ENCODE peak calls at places on chromosomes 6 and 20, in ten cellular contexts. X is hypothalamus, M is tibial nerve, E is Daoy, V is foreskin fibroblast, H is mucosa of gallbladder, O is IMR-90, F is iris pigment epithelial cell, U is LHCN-M2, W is neural crest cell. A is an unnamed sample.

GRCh38 chr6:1313364-1313754 is 1.5 kb downstream of the FOXQ1 start:
- DNase-seq in H (no peak), X (no peak), W (no peak), O (no peak), U (no peak), E (no peak), M (no peak), V (no peak), F (no peak), A (no peak)

GRCh38 chr20:10924628-10925266 is 250.9 kb upstream of the JAG1 start:
- DNase-seq in M (no peak), U (peak; percentile 44), O (peak; percentile 89), F (peak; percentile 91), E (peak; percentile 49), H (no peak), V (peak; percentile 90), W (no peak), X (no peak), A (no peak)

GRCh38 chr6:160278786-160279310 is 20.2 kb upstream of the SLC22A2 start:
- DNase-seq in F (no peak), V (no peak), W (no peak), O (no peak), E (no peak), X (no peak), H (no peak), M (no peak), U (no peak), A (no peak)

GRCh38 chr6:28353981-28354676 is 4.4 kb downstream of the ZKSCAN3 start:
- DNase-seq in H (peak; percentile 48), M (no peak), V (no peak), E (peak; percentile 94), U (peak; percentile 82), X (no peak), O (peak; percentile 33), F (peak; percentile 12), W (no peak), A (no peak)

GRCh38 chr20:44810391-44811149 is at the start of gene RIMS4:
- DNase-seq in M (no peak), E (peak; percentile 22), H (no peak), V (no peak), O (no peak), U (no peak), F (no peak), X (no peak), W (peak; percentile 20), A (no peak)

GRCh38 chr6:4125933-4126864 is 9.2 kb downstream of the ECI2 start:
- DNase-seq in F (peak; percentile 96), X (no peak), O (peak; percentile 90), W (no peak), E (peak; percentile 80), V (peak; percentile 81), U (peak; percentile 85), H (no peak), M (no peak), A (no peak)

GRCh38 chr20:58627212-58628072 is 23.6 kb upstream of the STX16 start:
- DNase-seq in E (no peak), O (no peak), W (no peak), F (no peak), M (no peak), U (no peak), X (no peak), H (no peak), V (no peak), A (no peak)

GRCh38 chr20:41141153-41141815 is 3.9 kb downstream of the PLCG1 start:
- DNase-seq in V (peak; percentile 55), M (peak; percentile 62), E (no peak), O (peak; percentile 58), F (peak; percentile 55), U (peak; percentile 92), X (no peak), W (peak; percentile 35), H (peak; percentile 34), A (no peak)

GRCh38 chr20:52150440-52151258 is 40.9 kb downstream of the ZFP64 start:
- DNase-seq in U (peak; percentile 39), X (no peak), H (peak; percentile 24), V (peak; percentile 23), O (peak; percentile 58), F (peak; percentile 57), M (no peak), W (peak; percentile 23), E (peak; percentile 29), A (peak; percentile 29)